ENCODE peak calls at places on chromosomes 12 and 14, in eight cellular contexts. D is adrenal gland, R is lung, I is left lung, V is AG04450, Q is breast epithelium, F is uterus, K is pancreas. N is an unnamed sample.

GRCh38 chr14:103723176-103724081 is 7.8 kb downstream of the ZFYVE21 start:
- DNase-seq in I (no peak), K (no peak), F (peak; percentile 45), D (no peak), R (no peak), V (no peak), Q (no peak), N (peak; percentile 33)

GRCh38 chr12:42281281-42281680 is 43.2 kb upstream of the YAF2 start:
- DNase-seq in V (no peak), R (no peak), F (no peak), I (no peak), D (no peak), K (no peak), Q (no peak), N (no peak)

GRCh38 chr12:62911288-62911687 is 23.7 kb downstream of the PPM1H start:
- DNase-seq in R (no peak), F (no peak), Q (no peak), D (no peak), I (no peak), V (no peak), K (no peak), N (no peak)

GRCh38 chr12:41724216-41724615 is 420.5 kb downstream of the GXYLT1 start:
- DNase-seq in R (no peak), Q (no peak), F (no peak), I (no peak), D (no peak), K (no peak), V (no peak), N (no peak)

GRCh38 chr12:162467-163307 is 51.3 kb downstream of the SLC6A12 start:
- DNase-seq in V (no peak), Q (no peak), F (no peak), I (no peak), K (no peak), D (no peak), R (no peak), N (no peak)

GRCh38 chr14:77760381-77761204 is at the start of gene SNW1:
- DNase-seq in K (peak; percentile 90), R (peak; percentile 93), F (peak; percentile 89), V (peak; percentile 84), I (peak; percentile 96), D (peak; percentile 96), Q (peak; percentile 88), N (peak; percentile 93)

GRCh38 chr12:88578821-88579518 is 1.3 kb downstream of the KITLG start:
- DNase-seq in R (peak; percentile 53), K (no peak), I (no peak), V (no peak), D (peak; percentile 16), F (no peak), Q (no peak), N (peak; percentile 43)

GRCh38 chr14:100150932-100151587 is 8.4 kb downstream of the DEGS2 start:
- DNase-seq in V (no peak), I (no peak), D (no peak), R (no peak), F (no peak), K (no peak), Q (no peak), N (no peak)

GRCh38 chr14:72416892-72417291 is 477.0 kb downstream of the DPF3 start:
- DNase-seq in F (no peak), Q (no peak), V (no peak), D (no peak), I (no peak), R (no peak), K (no peak), N (peak; percentile 9)

GRCh38 chr14:22837059-22837749 is 819 bp downstream of the MMP14 start:
- DNase-seq in K (peak; percentile 68), F (peak; percentile 70), V (no peak), I (peak; percentile 87), R (no peak), Q (no peak), D (peak; percentile 81), N (peak; percentile 58)

GRCh38 chr12:107760207-107760816 is 625 bp downstream of the PRDM4 start:
- DNase-seq in I (peak; percentile 84), K (peak; percentile 42), V (no peak), Q (no peak), D (peak; percentile 33), F (no peak), R (peak; percentile 32), N (peak; percentile 42)

GRCh38 chr12:85550924-85551323 is 270.9 kb downstream of the ALX1 start:
- DNase-seq in R (no peak), K (no peak), I (no peak), F (no peak), Q (no peak), V (no peak), D (no peak), N (no peak)

GRCh38 chr12:12405882-12406281 is 49.0 kb downstream of the BORCS5 start:
- DNase-seq in I (no peak), V (no peak), Q (peak; percentile 83), D (peak; percentile 64), K (peak; percentile 88), R (peak; percentile 69), F (peak; percentile 21), N (peak; percentile 77)

GRCh38 chr14:102431751-102432150 is 69.0 kb downstream of the TECPR2 start:
- DNase-seq in K (no peak), I (no peak), R (no peak), F (no peak), V (no peak), Q (no peak), D (no peak), N (no peak)

GRCh38 chr14:89190779-89191513 is 226.1 kb downstream of the FOXN3 start:
- DNase-seq in D (no peak), I (no peak), Q (no peak), V (no peak), K (no peak), F (no peak), R (no peak), N (no peak)

GRCh38 chr12:68499616-68500015 is 111.1 kb upstream of the RAP1B start:
- DNase-seq in V (no peak), K (no peak), I (no peak), Q (no peak), F (no peak), R (no peak), D (no peak), N (no peak)

GRCh38 chr12:31214626-31215520 is 111.1 kb downstream of the SINHCAF start:
- DNase-seq in V (no peak), I (no peak), D (no peak), R (no peak), F (no peak), Q (no peak), K (no peak), N (no peak)

GRCh38 chr12:85441740-85442139 is 161.7 kb downstream of the ALX1 start:
- DNase-seq in R (no peak), V (no peak), D (no peak), K (no peak), I (no peak), F (no peak), Q (no peak), N (no peak)

GRCh38 chr12:112450725-112451124 is 32.0 kb downstream of the PTPN11 start:
- DNase-seq in V (no peak), Q (no peak), I (no peak), D (no peak), R (no peak), F (no peak), K (no peak), N (no peak)
- H3K27ac ChIP-seq in V (no peak overlapping the region), Q (no peak overlapping the region), I (no peak overlapping the region), D (no peak overlapping the region), R (no peak overlapping the region), F (no peak overlapping the region), K (no peak overlapping the region), N (no peak overlapping the region)

DNA sequence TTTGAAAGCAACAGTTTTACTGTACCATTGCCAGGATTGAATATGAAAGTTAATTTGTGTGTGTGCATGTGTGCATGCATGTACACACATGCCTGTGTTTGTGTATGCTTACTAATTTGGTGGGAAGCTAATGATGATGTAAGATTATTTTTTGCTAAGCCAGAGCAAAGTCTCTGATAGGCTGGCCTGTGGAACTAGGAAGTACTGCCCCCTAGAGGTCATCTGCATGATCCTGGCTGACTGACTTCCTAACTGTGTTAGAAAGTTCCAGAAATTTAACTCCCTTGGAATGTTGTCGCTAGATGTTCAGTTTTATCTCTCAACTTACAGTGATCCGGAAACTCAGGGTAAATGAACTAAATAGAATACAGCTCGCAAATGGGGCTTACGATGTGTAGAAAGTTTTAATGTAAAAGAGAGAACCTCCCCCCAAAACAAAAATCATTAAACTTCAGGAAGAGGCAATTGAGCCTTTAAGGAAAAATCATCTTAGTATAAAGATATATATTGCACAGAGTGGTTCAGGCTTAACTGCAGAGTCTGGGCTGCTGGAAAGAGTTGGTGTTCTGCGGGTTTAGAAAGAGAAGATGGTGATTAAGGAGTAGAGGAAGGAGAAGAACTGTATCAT is 34.3 kb upstream of the SLC38A1 start:
- DNase-seq in K (peak; percentile 33), D (peak; percentile 26), V (no peak), Q (no peak), F (no peak), I (no peak), R (peak; percentile 45), N (peak; percentile 60)
- TF ChIP-seq CTCF in K (peak; percentile 61), D (no peak), V (peak; percentile 48), Q (peak; percentile 49), F (peak; percentile 42), I (peak; percentile 44), R (peak; percentile 49), N (peak; percentile 75)

DNA sequence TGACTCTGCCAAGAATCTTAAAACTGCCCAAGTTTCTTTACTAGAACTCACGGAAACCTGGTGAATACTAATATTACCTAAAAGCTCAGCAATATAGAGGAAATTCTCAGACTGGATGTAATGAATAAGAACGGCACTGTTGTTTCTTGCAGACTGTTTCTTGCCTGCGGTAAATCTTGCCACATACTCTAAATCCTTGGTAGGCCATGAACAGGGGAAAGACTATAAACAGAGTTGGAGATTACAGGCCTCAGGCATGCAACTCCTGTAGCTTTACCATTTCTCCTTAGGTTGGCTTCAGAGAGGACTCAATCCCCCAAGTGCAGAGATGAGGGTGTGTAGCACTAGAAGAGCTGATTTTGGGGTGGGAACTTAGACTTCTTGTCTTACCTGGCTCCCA is 1.1 kb downstream of the ALDH6A1 start:
- DNase-seq in D (no peak), R (no peak), K (no peak), I (no peak), Q (no peak), V (no peak), F (no peak), N (no peak)
- H3K4me3 ChIP-seq in D (no peak overlapping the region), R (no peak overlapping the region), K (no peak overlapping the region), I (no peak overlapping the region), Q (peak overlapping the region; percentile 89), V (peak overlapping the region; percentile 90), F (peak overlapping the region; percentile 55), N (no peak overlapping the region)

GRCh38 chr14:106875503-106875902 is 1349.1 kb downstream of the TMEM121 start:
- DNase-seq in V (no peak), Q (no peak), D (no peak), R (no peak), K (peak; percentile 46), I (peak; percentile 69), F (no peak), N (peak; percentile 51)

GRCh38 chr14:106874365-106874764 is 1348.0 kb downstream of the TMEM121 start:
- DNase-seq in V (no peak), Q (no peak), I (no peak), K (no peak), D (no peak), R (no peak), F (no peak), N (no peak)

GRCh38 chr14:106876711-106877110 is 1350.3 kb downstream of the TMEM121 start:
- DNase-seq in Q (no peak), D (no peak), I (no peak), R (no peak), V (no peak), F (no peak), K (no peak), N (no peak)

GRCh38 chr14:106877527-106877926 is 1351.1 kb downstream of the TMEM121 start:
- DNase-seq in F (no peak), Q (no peak), D (no peak), V (no peak), R (no peak), K (no peak), I (no peak), N (no peak)

GRCh38 chr14:106872619-106873446 is 1346.5 kb downstream of the TMEM121 start:
- DNase-seq in F (peak; percentile 36), V (no peak), I (peak; percentile 95), R (peak; percentile 84), K (peak; percentile 89), Q (no peak), D (peak; percentile 47), N (peak; percentile 94)
- H3K27ac ChIP-seq in F (no peak overlapping the region), V (no peak overlapping the region), I (no peak overlapping the region), R (no peak overlapping the region), K (no peak overlapping the region), Q (no peak overlapping the region), D (no peak overlapping the region), N (peak overlapping the region; percentile 51)